ENCODE peak calls at places on chromosomes 4 and X, in five cellular contexts. P is A549; W is RKO; B is T-cell; D is stimulated activated CD4-positive, alpha-beta T cell treated with anti-CD3 and anti-CD28 coated beads, Interleukin-1b, Interleukin-23, amount 100 ng/mL, for 24 hours. S is an unnamed sample.

GRCh38 chr4:47914219-47914925 is at the start of gene NFXL1:
- DNase-seq in P (peak; percentile 71), D (peak; percentile 94), B (peak; percentile 94), W (peak; percentile 97), S (peak; percentile 96)

GRCh38 chrX:19566359-19567141 is 51.2 kb upstream of the MAP3K15 start:
- DNase-seq in W (no peak), B (peak; percentile 0), D (no peak), P (no peak), S (no peak)

GRCh38 chr4:6608758-6609414 is 31.6 kb upstream of the MRFAP1 start:
- DNase-seq in D (no peak), B (no peak), W (no peak), P (no peak), S (no peak)

GRCh38 chrX:3286196-3286920 is 60.1 kb downstream of the MXRA5 start:
- DNase-seq in D (no peak), B (no peak), P (no peak), W (no peak), S (peak; percentile 38)

GRCh38 chr4:128357286-128357685 is 69.7 kb upstream of the PGRMC2 start:
- DNase-seq in B (no peak), D (no peak), W (no peak), P (no peak), S (no peak)

GRCh38 chr4:78320353-78320935 is 231.1 kb upstream of the ANXA3 start:
- DNase-seq in B (no peak), D (no peak), W (no peak), P (no peak), S (no peak)

GRCh38 chr4:9942921-9943600 is 78.2 kb downstream of the SLC2A9 start:
- DNase-seq in P (no peak), B (no peak), W (no peak), D (no peak), S (no peak)

GRCh38 chr4:84569009-84569408 is 13.9 kb upstream of the CDS1 start:
- DNase-seq in D (no peak), W (no peak), P (no peak), B (no peak), S (no peak)

GRCh38 chr4:4443821-4444220 is 56.9 kb downstream of the NSG1 start:
- DNase-seq in P (no peak), W (no peak), D (no peak), B (no peak), S (no peak)

GRCh38 chrX:139691493-139691842 is 16.5 kb downstream of the MCF2 start:
- DNase-seq in D (no peak), P (no peak), W (no peak), B (no peak), S (no peak)

GRCh38 chrX:49208399-49208798 is 8.4 kb upstream of the SYP start:
- DNase-seq in P (no peak), B (no peak), D (no peak), W (no peak), S (no peak)

GRCh38 chrX:100316987-100317386 is 93.1 kb downstream of the PCDH19 start:
- DNase-seq in B (no peak), W (no peak), D (no peak), P (no peak), S (no peak)

GRCh38 chr4:184745747-184746531 is 12.0 kb upstream of the CENPU start:
- DNase-seq in D (peak; percentile 66), W (peak; percentile 76), B (peak; percentile 59), P (peak; percentile 73), S (peak; percentile 76)

GRCh38 chr4:185017964-185018772 is at the start of gene HELT:
- DNase-seq in B (no peak), D (no peak), W (no peak), P (no peak), S (no peak)

GRCh38 chrX:35115205-35115604 is 172.6 kb downstream of the FAM47B start:
- DNase-seq in B (no peak), D (no peak), P (no peak), W (no peak), S (no peak)

GRCh38 chr4:78737020-78737419 is 39.1 kb upstream of the BMP2K start:
- DNase-seq in P (no peak), W (no peak), D (no peak), B (no peak), S (no peak)

GRCh38 chr4:40881096-40881495 is 131.3 kb downstream of the NSUN7 start:
- DNase-seq in B (no peak), D (no peak), W (no peak), P (no peak), S (no peak)